ENCODE peak calls at places on chromosomes 5 and 9, in four cellular contexts. U, Y, C and H are unnamed samples.

GRCh38 chr9:30670805-30671562 is 1713.5 kb upstream of the ACO1 start:
- DNase-seq in Y (no peak), U (no peak), C (no peak), H (no peak)

GRCh38 chr5:153831976-153832375 is 206.7 kb downstream of the FAM114A2 start:
- DNase-seq in C (no peak), U (peak), Y (no peak), H (peak)

GRCh38 chr5:39579750-39580149 is 155.0 kb upstream of the DAB2 start:
- DNase-seq in C (no peak), Y (no peak), U (no peak), H (peak)

GRCh38 chr5:172505403-172505759 is 51.1 kb upstream of the SH3PXD2B start:
- DNase-seq in U (no peak), Y (peak), C (no peak), H (no peak)

GRCh38 chr5:135031813-135032612 is 2.0 kb downstream of the PITX1 start:
- DNase-seq in C (no peak), Y (no peak), U (no peak), H (no peak)

GRCh38 chr9:15349892-15350761 is 43.1 kb upstream of the TTC39B start:
- DNase-seq in U (peak), Y (no peak), C (no peak), H (no peak)

GRCh38 chr5:44372028-44372427 is 17.2 kb downstream of the FGF10 start:
- DNase-seq in U (no peak), C (no peak), Y (no peak), H (peak)

GRCh38 chr9:130539473-130540223 is 39.7 kb upstream of the FUBP3 start:
- DNase-seq in U (peak), Y (no peak), C (no peak), H (no peak)

GRCh38 chr5:74990194-74990593 is 62.2 kb downstream of the GCNT4 start:
- DNase-seq in Y (no peak), C (no peak), U (no peak), H (no peak)

GRCh38 chr5:26482817-26483375 is 555.5 kb downstream of the CDH9 start:
- DNase-seq in C (peak), U (no peak), Y (peak), H (peak)

GRCh38 chr5:178291969-178292825 is 59.6 kb upstream of the PHYKPL start:
- DNase-seq in C (no peak), U (no peak), Y (no peak), H (no peak)

GRCh38 chr5:50691399-50692016 is 25.1 kb downstream of the PARP8 start:
- DNase-seq in C (no peak), Y (no peak), U (no peak), H (no peak)

GRCh38 chr9:21974542-21975409 is 19.4 kb downstream of the CDKN2A start:
- DNase-seq in U (peak), Y (peak), C (peak), H (peak)

GRCh38 chr9:3954950-3955670 is 344.8 kb downstream of the GLIS3 start:
- DNase-seq in Y (no peak), C (no peak), U (peak), H (peak)

GRCh38 chr5:141908796-141909195 is 14.9 kb upstream of the DELE1 start:
- DNase-seq in Y (no peak), C (no peak), U (peak), H (no peak)

GRCh38 chr5:16618138-16618897 is 1.5 kb upstream of the RETREG1 start:
- DNase-seq in U (no peak), C (no peak), Y (no peak), H (no peak)

GRCh38 chr9:16960084-16960483 is 89.6 kb upstream of the BNC2 start:
- DNase-seq in U (peak), Y (no peak), C (no peak), H (no peak)

GRCh38 chr9:8857330-8858249 is 1058.0 kb upstream of the DMAC1 start:
- DNase-seq in C (peak), U (no peak), Y (peak), H (peak)

GRCh38 chr5:68344447-68345111 is 129.0 kb downstream of the PIK3R1 start:
- DNase-seq in Y (no peak), U (peak), C (no peak), H (no peak)

GRCh38 chr5:119966028-119966427 is 336.7 kb downstream of the FAM170A start:
- DNase-seq in U (no peak), C (no peak), Y (no peak), H (no peak)

GRCh38 chr5:119583684-119584083 is 45.7 kb upstream of the FAM170A start:
- DNase-seq in C (no peak), U (no peak), Y (no peak), H (no peak)

GRCh38 chr5:51484326-51484725 is 101.1 kb downstream of the ISL1 start:
- DNase-seq in Y (no peak), C (no peak), U (no peak), H (no peak)

GRCh38 chr9:4508907-4509589 is 18.8 kb downstream of the SLC1A1 start:
- DNase-seq in C (no peak), Y (no peak), U (peak), H (no peak)

GRCh38 chr5:140214831-140215230 is 39.8 kb downstream of the CYSTM1 start:
- DNase-seq in C (no peak), U (peak), Y (no peak), H (no peak)

GRCh38 chr5:115372121-115372520 is 75.7 kb upstream of the CCDC112 start:
- DNase-seq in U (no peak), C (no peak), Y (no peak), H (no peak)

GRCh38 chr9:7894231-7894630 is 94.7 kb upstream of the DMAC1 start:
- DNase-seq in C (no peak), Y (no peak), U (no peak), H (no peak)

GRCh38 chr9:104936291-104936690 is 8.3 kb upstream of the ABCA1 start:
- DNase-seq in Y (no peak), U (no peak), C (no peak), H (no peak)

GRCh38 chr5:82151622-82152021 is 126.5 kb downstream of the RPS23 start:
- DNase-seq in Y (no peak), C (no peak), U (peak), H (no peak)

GRCh38 chr9:127093319-127094020 is 29.0 kb downstream of the ANGPTL2 start:
- DNase-seq in C (no peak), Y (no peak), U (no peak), H (no peak)

GRCh38 chr9:91421987-91422765 is 1.5 kb downstream of the NFIL3 start:
- DNase-seq in U (peak), Y (no peak), C (no peak), H (peak)

GRCh38 chr5:932151-932627 is 39.5 kb downstream of the TRIP13 start:
- DNase-seq in U (no peak), Y (no peak), C (no peak), H (no peak)

GRCh38 chr9:35940474-35941467 is 17.2 kb downstream of the OR2S2 start:
- DNase-seq in Y (no peak), U (no peak), C (no peak), H (no peak)

DNA sequence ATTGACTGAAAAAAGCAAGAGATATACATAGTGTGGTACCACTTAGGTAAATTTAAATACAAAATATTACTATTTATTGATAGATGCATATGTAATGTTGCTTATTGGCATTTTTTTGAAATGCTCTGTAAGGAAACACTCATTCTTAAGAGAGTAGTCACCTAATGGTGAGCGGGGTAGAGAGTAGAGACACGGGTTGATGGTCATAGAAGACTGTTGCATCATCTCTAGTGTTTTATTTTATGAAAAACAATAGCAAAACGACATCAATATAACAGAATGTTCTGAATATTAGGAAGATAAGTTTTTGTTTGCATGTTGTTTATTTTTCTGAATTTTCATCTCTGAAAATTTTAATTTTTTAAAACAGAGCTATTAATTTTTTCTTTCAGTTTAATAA is 4.0 kb downstream of the SRP19 start:
- DNase-seq in U (no peak), Y (no peak), C (no peak), H (no peak)
- H4K5ac ChIP-seq in U (no peak), Y (no peak), C (no peak), H (no peak)

GRCh38 chr5:53431665-53432064 is 48.8 kb upstream of the FST start:
- DNase-seq in C (no peak), Y (no peak), U (peak), H (no peak)
- H2BK120ac ChIP-seq in C (no peak), Y (no peak), U (peak), H (no peak)

DNA sequence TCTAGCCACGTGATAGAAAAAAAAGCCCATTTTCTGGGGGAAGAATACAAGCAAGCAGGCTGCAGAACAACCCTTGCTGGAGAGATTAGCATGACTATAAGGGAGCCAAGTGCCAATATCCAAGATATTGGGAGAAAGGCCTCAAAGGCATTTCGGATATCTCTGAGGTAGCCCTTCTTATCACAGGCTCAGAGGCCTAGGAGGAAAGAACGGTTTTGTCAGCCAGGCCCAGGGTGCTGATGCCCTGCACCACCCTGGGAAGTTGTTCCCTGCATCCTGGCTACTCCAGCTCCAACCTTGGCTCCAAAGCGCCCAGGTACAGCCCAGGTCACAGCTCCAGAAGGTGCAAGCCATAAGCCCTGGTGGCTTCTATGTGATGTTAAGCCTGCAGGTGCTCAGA is 66.4 kb downstream of the C9orf153 start:
- DNase-seq in C (no peak), U (no peak), Y (no peak), H (no peak)
- H4K5ac ChIP-seq in C (no peak), U (no peak), Y (no peak), H (no peak)

DNA sequence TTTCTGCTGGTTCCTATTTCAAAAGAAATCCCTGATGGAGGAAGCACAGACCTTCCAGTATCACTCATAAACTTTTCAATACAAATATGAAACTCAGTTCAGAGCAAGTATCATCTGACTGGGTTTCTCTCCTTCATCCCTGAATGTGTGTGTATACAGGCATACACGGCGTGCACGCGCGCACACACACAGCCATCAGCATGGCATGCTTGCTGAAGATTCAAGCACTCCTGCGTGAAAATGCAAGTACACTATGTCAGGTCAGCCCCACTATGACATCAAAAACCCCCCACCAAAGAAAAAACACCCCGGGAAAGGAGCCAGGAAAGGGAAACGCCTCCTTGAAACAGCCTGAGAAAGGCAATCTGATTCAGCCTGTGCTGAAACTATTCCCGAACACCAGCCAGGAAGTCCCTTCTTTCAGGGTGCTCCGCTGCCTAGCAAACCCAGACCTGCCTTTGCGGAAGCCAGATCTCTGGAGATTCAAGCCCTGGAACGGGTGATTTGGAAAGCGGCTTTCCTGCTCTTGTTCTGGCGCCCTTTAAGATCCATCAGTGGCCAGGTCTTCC is 843 bp downstream of the KLHL3 start:
- DNase-seq in C (no peak), U (peak), Y (peak), H (peak)
- H2BK120ac ChIP-seq in C (no peak), U (peak), Y (no peak), H (no peak)